ENCODE peak calls at places on chromosomes 4 and X, in seven cellular contexts. One of them, this sample, is unnamed.

GRCh38 chr4:38356686-38357085 is 307.3 kb upstream of the KLF3 start:
- DNase-seq in astrocyte: no peak
- DNase-seq in iPS DF 6.9: no peak
- DNase-seq in CD8-positive, alpha-beta T cell: no peak
- DNase-seq in tibial nerve: no peak
- DNase-seq in kidney: no peak
- DNase-seq in upper lobe of left lung: no peak
- DNase-seq in this sample: no peak

GRCh38 chr4:4930677-4931076 is 71.2 kb downstream of the MSX1 start:
- DNase-seq in astrocyte: no peak
- DNase-seq in iPS DF 6.9: no peak
- DNase-seq in CD8-positive, alpha-beta T cell: no peak
- DNase-seq in tibial nerve: no peak
- DNase-seq in kidney: no peak
- DNase-seq in upper lobe of left lung: no peak
- DNase-seq in this sample: no peak

GRCh38 chr4:150232029-150232428 is 153.8 kb downstream of the DCLK2 start:
- DNase-seq in astrocyte: no peak
- DNase-seq in iPS DF 6.9: no peak
- DNase-seq in CD8-positive, alpha-beta T cell: no peak
- DNase-seq in tibial nerve: no peak
- DNase-seq in kidney: no peak
- DNase-seq in upper lobe of left lung: no peak
- DNase-seq in this sample: no peak

GRCh38 chr4:153517159-153517558 is 51.0 kb downstream of the TMEM131L start:
- DNase-seq in astrocyte: no peak
- DNase-seq in iPS DF 6.9: no peak
- DNase-seq in CD8-positive, alpha-beta T cell: no peak
- DNase-seq in tibial nerve: no peak
- DNase-seq in kidney: no peak
- DNase-seq in upper lobe of left lung: no peak
- DNase-seq in this sample: no peak

GRCh38 chr4:27973056-27973455 is 1112.4 kb downstream of the STIM2 start:
- DNase-seq in astrocyte: no peak
- DNase-seq in iPS DF 6.9: no peak
- DNase-seq in CD8-positive, alpha-beta T cell: no peak
- DNase-seq in tibial nerve: no peak
- DNase-seq in kidney: no peak
- DNase-seq in upper lobe of left lung: no peak
- DNase-seq in this sample: no peak

GRCh38 chr4:137307806-137308205 is 224.5 kb downstream of the PCDH18 start:
- DNase-seq in astrocyte: peak; percentile 76
- DNase-seq in iPS DF 6.9: no peak
- DNase-seq in CD8-positive, alpha-beta T cell: no peak
- DNase-seq in tibial nerve: peak; percentile 17
- DNase-seq in kidney: no peak
- DNase-seq in upper lobe of left lung: no peak
- DNase-seq in this sample: no peak

GRCh38 chr4:2831611-2832308 is 11.9 kb upstream of the ADD1 start:
- DNase-seq in astrocyte: no peak
- DNase-seq in iPS DF 6.9: no peak
- DNase-seq in CD8-positive, alpha-beta T cell: no peak
- DNase-seq in tibial nerve: peak; percentile 10
- DNase-seq in kidney: peak; percentile 72
- DNase-seq in upper lobe of left lung: peak; percentile 18
- DNase-seq in this sample: peak; percentile 47

GRCh38 chrX:54597728-54598127 is 67.7 kb downstream of the GNL3L start:
- DNase-seq in astrocyte: no peak
- DNase-seq in iPS DF 6.9: no peak
- DNase-seq in CD8-positive, alpha-beta T cell: no peak
- DNase-seq in tibial nerve: no peak
- DNase-seq in kidney: no peak
- DNase-seq in upper lobe of left lung: no peak
- DNase-seq in this sample: no peak

GRCh38 chrX:74835566-74835965 is 89.7 kb downstream of the NEXMIF start:
- DNase-seq in astrocyte: no peak
- DNase-seq in iPS DF 6.9: no peak
- DNase-seq in CD8-positive, alpha-beta T cell: no peak
- DNase-seq in tibial nerve: no peak
- DNase-seq in kidney: no peak
- DNase-seq in upper lobe of left lung: no peak
- DNase-seq in this sample: no peak

GRCh38 chrX:75546724-75547123 is 23.9 kb upstream of the ZDHHC15 start:
- DNase-seq in astrocyte: no peak
- DNase-seq in iPS DF 6.9: no peak
- DNase-seq in CD8-positive, alpha-beta T cell: no peak
- DNase-seq in tibial nerve: no peak
- DNase-seq in kidney: no peak
- DNase-seq in upper lobe of left lung: no peak
- DNase-seq in this sample: no peak

GRCh38 chrX:48071064-48071985 is at the start of gene ZNF630:
- DNase-seq in astrocyte: peak; percentile 59
- DNase-seq in iPS DF 6.9: no peak
- DNase-seq in CD8-positive, alpha-beta T cell: peak; percentile 62
- DNase-seq in tibial nerve: peak; percentile 32
- DNase-seq in kidney: peak; percentile 89
- DNase-seq in upper lobe of left lung: peak; percentile 87
- DNase-seq in this sample: peak; percentile 80

GRCh38 chr4:97106161-97106560 is 1037.1 kb downstream of the STPG2 start:
- DNase-seq in astrocyte: no peak
- DNase-seq in iPS DF 6.9: no peak
- DNase-seq in CD8-positive, alpha-beta T cell: no peak
- DNase-seq in tibial nerve: no peak
- DNase-seq in kidney: no peak
- DNase-seq in upper lobe of left lung: no peak
- DNase-seq in this sample: no peak

GRCh38 chrX:38117485-38117884 is 103.2 kb downstream of the SRPX start:
- DNase-seq in astrocyte: peak; percentile 71
- DNase-seq in iPS DF 6.9: no peak
- DNase-seq in CD8-positive, alpha-beta T cell: no peak
- DNase-seq in tibial nerve: no peak
- DNase-seq in kidney: no peak
- DNase-seq in upper lobe of left lung: no peak
- DNase-seq in this sample: no peak

GRCh38 chrX:152428089-152428488 is 23.0 kb downstream of the GABRA3 start:
- DNase-seq in astrocyte: peak; percentile 71
- DNase-seq in iPS DF 6.9: no peak
- DNase-seq in CD8-positive, alpha-beta T cell: no peak
- DNase-seq in tibial nerve: no peak
- DNase-seq in kidney: no peak
- DNase-seq in upper lobe of left lung: no peak
- DNase-seq in this sample: no peak

GRCh38 chr4:76665139-76665538 is 230.1 kb downstream of the SHROOM3 start:
- DNase-seq in astrocyte: peak; percentile 76
- DNase-seq in iPS DF 6.9: no peak
- DNase-seq in CD8-positive, alpha-beta T cell: no peak
- DNase-seq in tibial nerve: no peak
- DNase-seq in kidney: no peak
- DNase-seq in upper lobe of left lung: peak; percentile 83
- DNase-seq in this sample: no peak

GRCh38 chrX:123087326-123087725 is 96.8 kb upstream of the GRIA3 start:
- DNase-seq in astrocyte: peak; percentile 12
- DNase-seq in iPS DF 6.9: no peak
- DNase-seq in CD8-positive, alpha-beta T cell: no peak
- DNase-seq in tibial nerve: no peak
- DNase-seq in kidney: no peak
- DNase-seq in upper lobe of left lung: no peak
- DNase-seq in this sample: no peak

GRCh38 chrX:119168104-119168503 is 40.5 kb upstream of the KIAA1210 start:
- DNase-seq in astrocyte: no peak
- DNase-seq in iPS DF 6.9: no peak
- DNase-seq in CD8-positive, alpha-beta T cell: no peak
- DNase-seq in tibial nerve: no peak
- DNase-seq in kidney: no peak
- DNase-seq in upper lobe of left lung: no peak
- DNase-seq in this sample: no peak

GRCh38 chr4:25113915-25114904 is 46.0 kb downstream of the SEPSECS start:
- DNase-seq in astrocyte: peak; percentile 65
- DNase-seq in iPS DF 6.9: no peak
- DNase-seq in CD8-positive, alpha-beta T cell: no peak
- DNase-seq in tibial nerve: no peak
- DNase-seq in kidney: no peak
- DNase-seq in upper lobe of left lung: no peak
- DNase-seq in this sample: no peak

GRCh38 chr4:142984871-142985585 is 138.9 kb upstream of the INPP4B start:
- DNase-seq in astrocyte: no peak
- DNase-seq in iPS DF 6.9: peak; percentile 31
- DNase-seq in CD8-positive, alpha-beta T cell: no peak
- DNase-seq in tibial nerve: no peak
- DNase-seq in kidney: no peak
- DNase-seq in upper lobe of left lung: no peak
- DNase-seq in this sample: no peak

GRCh38 chr4:142598132-142598531 is 248.0 kb downstream of the INPP4B start:
- DNase-seq in astrocyte: no peak
- DNase-seq in iPS DF 6.9: no peak
- DNase-seq in CD8-positive, alpha-beta T cell: no peak
- DNase-seq in tibial nerve: no peak
- DNase-seq in kidney: no peak
- DNase-seq in upper lobe of left lung: no peak
- DNase-seq in this sample: no peak

GRCh38 chr4:172485007-172485406 is 671.8 kb downstream of the GALNTL6 start:
- DNase-seq in astrocyte: no peak
- DNase-seq in iPS DF 6.9: no peak
- DNase-seq in CD8-positive, alpha-beta T cell: no peak
- DNase-seq in tibial nerve: no peak
- DNase-seq in kidney: no peak
- DNase-seq in upper lobe of left lung: no peak
- DNase-seq in this sample: no peak

GRCh38 chr4:133130171-133130570 is 18.9 kb upstream of the PCDH10 start:
- DNase-seq in astrocyte: peak; percentile 85
- DNase-seq in iPS DF 6.9: no peak
- DNase-seq in CD8-positive, alpha-beta T cell: no peak
- DNase-seq in tibial nerve: no peak
- DNase-seq in kidney: no peak
- DNase-seq in upper lobe of left lung: no peak
- DNase-seq in this sample: no peak

GRCh38 chr4:121096629-121097028 is 24.3 kb upstream of the NDNF start:
- DNase-seq in astrocyte: peak; percentile 31
- DNase-seq in iPS DF 6.9: no peak
- DNase-seq in CD8-positive, alpha-beta T cell: no peak
- DNase-seq in tibial nerve: no peak
- DNase-seq in kidney: no peak
- DNase-seq in upper lobe of left lung: no peak
- DNase-seq in this sample: no peak

GRCh38 chr4:1167244-1167949 is 5.0 kb downstream of the SPON2 start:
- DNase-seq in astrocyte: peak; percentile 81
- DNase-seq in iPS DF 6.9: peak; percentile 86
- DNase-seq in CD8-positive, alpha-beta T cell: peak; percentile 91
- DNase-seq in tibial nerve: peak; percentile 71
- DNase-seq in kidney: peak; percentile 91
- DNase-seq in upper lobe of left lung: peak; percentile 89
- DNase-seq in this sample: no peak

GRCh38 chr4:105976913-105977312 is 81.6 kb downstream of the NPNT start:
- DNase-seq in astrocyte: no peak
- DNase-seq in iPS DF 6.9: no peak
- DNase-seq in CD8-positive, alpha-beta T cell: no peak
- DNase-seq in tibial nerve: no peak
- DNase-seq in kidney: no peak
- DNase-seq in upper lobe of left lung: no peak
- DNase-seq in this sample: no peak

GRCh38 chrX:104564335-104564734 is 1.7 kb upstream of the IL1RAPL2 start:
- DNase-seq in astrocyte: no peak
- DNase-seq in iPS DF 6.9: no peak
- DNase-seq in CD8-positive, alpha-beta T cell: no peak
- DNase-seq in tibial nerve: no peak
- DNase-seq in kidney: no peak
- DNase-seq in upper lobe of left lung: no peak
- DNase-seq in this sample: no peak

GRCh38 chrX:149638860-149639259 is 7.3 kb upstream of the TMEM185A start:
- DNase-seq in astrocyte: peak; percentile 77
- DNase-seq in iPS DF 6.9: no peak
- DNase-seq in CD8-positive, alpha-beta T cell: no peak
- DNase-seq in tibial nerve: no peak
- DNase-seq in kidney: no peak
- DNase-seq in upper lobe of left lung: no peak
- DNase-seq in this sample: no peak

GRCh38 chr4:103091601-103092223 is 7.9 kb downstream of the BDH2 start:
- DNase-seq in astrocyte: peak; percentile 31
- DNase-seq in iPS DF 6.9: peak; percentile 16
- DNase-seq in CD8-positive, alpha-beta T cell: peak; percentile 26
- DNase-seq in tibial nerve: no peak
- DNase-seq in kidney: no peak
- DNase-seq in upper lobe of left lung: no peak
- DNase-seq in this sample: no peak

GRCh38 chrX:11464836-11465458 is 171.7 kb downstream of the AMELX start:
- DNase-seq in astrocyte: no peak
- DNase-seq in iPS DF 6.9: no peak
- DNase-seq in CD8-positive, alpha-beta T cell: no peak
- DNase-seq in tibial nerve: no peak
- DNase-seq in kidney: no peak
- DNase-seq in upper lobe of left lung: no peak
- DNase-seq in this sample: no peak

GRCh38 chr4:42487230-42487629 is 89.9 kb downstream of the SHISA3 start:
- DNase-seq in astrocyte: no peak
- DNase-seq in iPS DF 6.9: no peak
- DNase-seq in CD8-positive, alpha-beta T cell: no peak
- DNase-seq in tibial nerve: no peak
- DNase-seq in kidney: no peak
- DNase-seq in upper lobe of left lung: no peak
- DNase-seq in this sample: no peak
- H3K4me1 ChIP-seq in astrocyte: no peaks in the 10 kb centered on the region
- H3K4me1 ChIP-seq in iPS DF 6.9: peaks cover 11% of the 10 kb centered on the region
- H3K4me1 ChIP-seq in CD8-positive, alpha-beta T cell: no peaks in the 10 kb centered on the region
- H3K4me1 ChIP-seq in tibial nerve: peaks cover 5% of the 10 kb centered on the region
- H3K4me1 ChIP-seq in kidney: no peaks in the 10 kb centered on the region
- H3K4me1 ChIP-seq in upper lobe of left lung: no peaks in the 10 kb centered on the region
- H3K4me1 ChIP-seq in this sample: no peaks in the 10 kb centered on the region

DNA sequence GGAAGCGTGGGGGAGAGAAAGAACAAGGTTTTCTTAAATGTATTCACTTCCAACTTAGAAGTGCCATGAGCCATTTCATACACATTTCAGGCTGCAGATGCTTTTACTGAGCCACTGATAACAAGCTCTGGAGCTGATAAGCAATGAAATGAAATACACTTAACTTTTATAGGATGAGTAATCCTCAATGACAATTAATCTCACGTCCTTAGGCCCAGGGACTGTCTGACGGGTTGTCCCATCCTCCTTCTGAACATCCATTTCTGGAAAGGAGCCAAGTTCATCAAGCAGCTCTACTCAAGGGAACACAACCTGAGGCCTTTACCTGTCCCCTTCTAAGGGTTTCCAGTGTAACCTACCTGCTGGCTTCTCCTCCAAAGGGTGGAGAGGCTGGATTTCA is 121.2 kb downstream of the PARM1 start:
- DNase-seq in astrocyte: no peak
- DNase-seq in iPS DF 6.9: no peak
- DNase-seq in CD8-positive, alpha-beta T cell: no peak
- DNase-seq in tibial nerve: no peak
- DNase-seq in kidney: no peak
- DNase-seq in upper lobe of left lung: no peak
- DNase-seq in this sample: no peak
- H3K27ac ChIP-seq in astrocyte: no peak overlapping the region
- H3K27ac ChIP-seq in iPS DF 6.9: no peak overlapping the region
- H3K27ac ChIP-seq in CD8-positive, alpha-beta T cell: no peak overlapping the region
- H3K27ac ChIP-seq in tibial nerve: no peak overlapping the region
- H3K27ac ChIP-seq in kidney: no peak overlapping the region
- H3K27ac ChIP-seq in upper lobe of left lung: no peak overlapping the region
- H3K27ac ChIP-seq in this sample: no peak overlapping the region

GRCh38 chrX:127606590-127606989 is 445.6 kb downstream of the ACTRT1 start:
- DNase-seq in astrocyte: no peak
- DNase-seq in iPS DF 6.9: no peak
- DNase-seq in CD8-positive, alpha-beta T cell: no peak
- DNase-seq in tibial nerve: no peak
- DNase-seq in kidney: no peak
- DNase-seq in upper lobe of left lung: no peak
- DNase-seq in this sample: no peak
- H3K4me1 ChIP-seq in astrocyte: no peaks in the 10 kb centered on the region
- H3K4me1 ChIP-seq in iPS DF 6.9: no peaks in the 10 kb centered on the region
- H3K4me1 ChIP-seq in CD8-positive, alpha-beta T cell: no peaks in the 10 kb centered on the region
- H3K4me1 ChIP-seq in tibial nerve: no peaks in the 10 kb centered on the region
- H3K4me1 ChIP-seq in kidney: no peaks in the 10 kb centered on the region
- H3K4me1 ChIP-seq in upper lobe of left lung: no peaks in the 10 kb centered on the region
- H3K4me1 ChIP-seq in this sample: no peaks in the 10 kb centered on the region

GRCh38 chrX:136206916-136207315 is 44.3 kb downstream of the MAP7D3 start:
- DNase-seq in astrocyte: no peak
- DNase-seq in iPS DF 6.9: no peak
- DNase-seq in CD8-positive, alpha-beta T cell: no peak
- DNase-seq in tibial nerve: no peak
- DNase-seq in kidney: no peak
- DNase-seq in upper lobe of left lung: no peak
- DNase-seq in this sample: no peak
- H3K27ac ChIP-seq in astrocyte: no peak overlapping the region
- H3K27ac ChIP-seq in iPS DF 6.9: no peak overlapping the region
- H3K27ac ChIP-seq in CD8-positive, alpha-beta T cell: no peak overlapping the region
- H3K27ac ChIP-seq in tibial nerve: no peak overlapping the region
- H3K27ac ChIP-seq in kidney: no peak overlapping the region
- H3K27ac ChIP-seq in upper lobe of left lung: no peak overlapping the region
- H3K27ac ChIP-seq in this sample: no peak overlapping the region

This sample was measured in breast epithelium.